ENCODE peak calls at places on chromosomes 12 and 14, in eight cellular contexts. S is astrocyte, X is endothelial cell of umbilical vein, B is sigmoid colon, F is breast epithelium, P is tibial artery, G is left ventricle myocardium inferior, J is colonic mucosa. D is an unnamed sample.

GRCh38 chr12:26271889-26272492 is 76.6 kb downstream of the SSPN start:
- DNase-seq in S (peak; percentile 92), X (peak; percentile 93), B (peak; percentile 89), F (peak; percentile 76), P (peak; percentile 83), G (peak; percentile 82), J (peak; percentile 86), D (peak; percentile 83)

GRCh38 chr14:75470238-75470797 is 42.5 kb downstream of the JDP2 start:
- DNase-seq in S (no peak), X (no peak), B (peak; percentile 64), F (no peak), P (no peak), G (no peak), J (peak; percentile 67), D (no peak)

GRCh38 chr12:112584266-112584722 is 165.5 kb downstream of the PTPN11 start:
- DNase-seq in S (no peak), X (no peak), B (no peak), F (no peak), P (no peak), G (no peak), J (no peak), D (no peak)

GRCh38 chr12:2375871-2376270 is 323.1 kb downstream of the CACNA1C start:
- DNase-seq in S (no peak), X (no peak), B (peak; percentile 54), F (no peak), P (peak; percentile 37), G (no peak), J (no peak), D (no peak)

GRCh38 chr12:95004610-95005009 is 1.1 kb upstream of the NDUFA12 start:
- DNase-seq in S (no peak), X (no peak), B (no peak), F (no peak), P (no peak), G (no peak), J (no peak), D (no peak)

GRCh38 chr14:58061581-58061980 is 90.4 kb downstream of the ARMH4 start:
- DNase-seq in S (no peak), X (no peak), B (no peak), F (no peak), P (no peak), G (no peak), J (no peak), D (no peak)

GRCh38 chr12:40222247-40222646 is 2.5 kb upstream of the LRRK2 start:
- DNase-seq in S (no peak), X (no peak), B (no peak), F (no peak), P (no peak), G (no peak), J (no peak), D (no peak)

GRCh38 chr12:110590806-110591326 is 7.7 kb upstream of the PPTC7 start:
- DNase-seq in S (no peak), X (no peak), B (no peak), F (no peak), P (no peak), G (no peak), J (no peak), D (no peak)

GRCh38 chr12:6554990-6555691 is 701 bp downstream of the IFFO1 start:
- DNase-seq in S (no peak), X (no peak), B (no peak), F (no peak), P (no peak), G (no peak), J (no peak), D (no peak)

GRCh38 chr14:53149656-53150319 is 3.3 kb downstream of the DDHD1 start:
- DNase-seq in S (no peak), X (no peak), B (no peak), F (no peak), P (no peak), G (no peak), J (no peak), D (no peak)

GRCh38 chr12:53299101-53299453 is 418 bp upstream of the MYG1 start:
- DNase-seq in S (peak; percentile 68), X (peak; percentile 72), B (no peak), F (no peak), P (no peak), G (no peak), J (no peak), D (no peak)

GRCh38 chr14:46580941-46581671 is 70.5 kb downstream of the RPL10L start:
- DNase-seq in S (peak; percentile 33), X (peak; percentile 63), B (no peak), F (no peak), P (no peak), G (no peak), J (peak; percentile 20), D (no peak)

GRCh38 chr12:124172646-124173045 is 122.2 kb upstream of the RFLNA start:
- DNase-seq in S (peak; percentile 21), X (no peak), B (no peak), F (no peak), P (no peak), G (no peak), J (no peak), D (no peak)

GRCh38 chr14:99479903-99480855 is 480 bp downstream of the SETD3 start:
- DNase-seq in S (peak; percentile 65), X (peak; percentile 58), B (peak; percentile 88), F (peak; percentile 55), P (peak; percentile 85), G (peak; percentile 67), J (peak; percentile 59), D (peak; percentile 68)

GRCh38 chr14:52080817-52081755 is 12.2 kb upstream of the NID2 start:
- DNase-seq in S (peak; percentile 96), X (peak; percentile 26), B (no peak), F (no peak), P (no peak), G (no peak), J (no peak), D (peak; percentile 74)

GRCh38 chr14:35224615-35225014 is 67.6 kb upstream of the PSMA6 start:
- DNase-seq in S (no peak), X (peak; percentile 27), B (no peak), F (no peak), P (no peak), G (no peak), J (no peak), D (no peak)

GRCh38 chr14:35234007-35234406 is 58.2 kb upstream of the PSMA6 start:
- DNase-seq in S (peak; percentile 29), X (no peak), B (no peak), F (no peak), P (no peak), G (no peak), J (no peak), D (no peak)

GRCh38 chr14:35229084-35229483 is 63.1 kb upstream of the PSMA6 start:
- DNase-seq in S (no peak), X (no peak), B (no peak), F (no peak), P (no peak), G (no peak), J (no peak), D (no peak)

GRCh38 chr14:35231207-35231755 is 60.9 kb upstream of the PSMA6 start:
- DNase-seq in S (no peak), X (no peak), B (no peak), F (no peak), P (no peak), G (no peak), J (no peak), D (no peak)

GRCh38 chr14:35229495-35230089 is 62.6 kb upstream of the PSMA6 start:
- DNase-seq in S (no peak), X (peak; percentile 41), B (no peak), F (no peak), P (no peak), G (no peak), J (no peak), D (no peak)
- TF ChIP-seq CTCF in S (peak; percentile 25), X (peak; percentile 9), B (no peak), F (no peak), P (no peak), G (peak; percentile 51), J (peak; percentile 13), D (no peak)

GRCh38 chr14:67943947-67944346 is 124.4 kb downstream of the RAD51B start:
- DNase-seq in S (peak; percentile 82), X (peak; percentile 85), B (peak; percentile 94), F (peak; percentile 58), P (peak; percentile 79), G (peak; percentile 18), J (peak; percentile 86), D (peak; percentile 66)
- H3K27ac ChIP-seq in S (peak overlapping the region; percentile 23), X (no peak overlapping the region), B (peak overlapping the region; percentile 86), F (peak overlapping the region; percentile 77), P (peak overlapping the region; percentile 80), G (peak overlapping the region; percentile 10), J (no peak overlapping the region), D (no peak overlapping the region)

DNA sequence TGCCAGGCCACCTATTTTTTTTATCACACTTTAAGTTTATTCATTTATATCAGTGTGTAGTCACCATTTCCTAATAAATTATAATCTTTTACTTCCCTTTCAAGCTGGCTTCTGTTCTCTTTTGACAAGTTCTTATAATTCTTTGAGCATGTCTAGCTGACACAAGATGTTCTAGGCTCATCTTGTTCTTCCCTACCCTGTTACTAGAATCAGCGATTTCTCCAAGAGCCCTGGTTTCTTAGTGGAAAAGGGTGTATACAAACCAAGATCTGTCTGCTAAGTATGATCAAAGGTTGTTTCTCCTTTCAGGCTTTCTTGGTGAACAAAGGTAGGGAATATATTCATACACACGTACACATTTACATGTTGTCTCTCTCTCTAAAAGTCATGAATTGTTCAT is 51.0 kb downstream of the FGD4 start:
- DNase-seq in S (no peak), X (no peak), B (no peak), F (no peak), P (no peak), G (no peak), J (no peak), D (no peak)
- H3K4me1 ChIP-seq in S (peaks cover 11% of the 10 kb centered on the region), X (peaks cover 75% of the 10 kb centered on the region), B (no peaks in the 10 kb centered on the region), F (no peaks in the 10 kb centered on the region), P (no peaks in the 10 kb centered on the region), G (peaks cover 66% of the 10 kb centered on the region), J (peaks cover 5% of the 10 kb centered on the region), D (no peaks in the 10 kb centered on the region)

GRCh38 chr12:75489613-75490210 is 9.2 kb downstream of the GLIPR1 start:
- DNase-seq in S (peak; percentile 62), X (peak; percentile 52), B (no peak), F (no peak), P (no peak), G (no peak), J (no peak), D (no peak)

GRCh38 chr12:75491169-75491568 is 10.6 kb downstream of the GLIPR1 start:
- DNase-seq in S (no peak), X (no peak), B (no peak), F (no peak), P (no peak), G (no peak), J (no peak), D (no peak)

GRCh38 chr12:75487310-75487709 is 6.8 kb downstream of the GLIPR1 start:
- DNase-seq in S (no peak), X (no peak), B (no peak), F (no peak), P (no peak), G (no peak), J (no peak), D (no peak)

GRCh38 chr12:75489187-75489586 is 8.6 kb downstream of the GLIPR1 start:
- DNase-seq in S (no peak), X (no peak), B (no peak), F (no peak), P (no peak), G (no peak), J (no peak), D (no peak)

DNA sequence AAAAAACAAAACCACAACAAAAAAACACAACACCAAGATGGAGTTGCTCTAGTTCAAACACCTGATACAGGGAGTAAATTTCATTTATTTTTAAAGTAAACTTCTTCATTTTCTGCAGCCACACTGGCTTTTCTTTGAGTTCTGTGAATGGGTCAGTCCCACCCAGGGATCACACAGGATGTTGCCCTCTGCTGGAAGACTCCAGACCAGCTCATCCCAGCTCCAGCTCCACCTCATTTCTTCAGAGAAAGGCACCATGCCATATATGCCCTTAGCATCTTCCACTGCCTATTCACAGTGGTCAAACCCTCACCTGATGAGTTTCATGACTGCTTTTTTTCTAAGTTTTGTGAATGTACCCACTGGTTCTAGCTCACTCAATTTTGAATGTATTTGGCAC is 8.0 kb downstream of the GLIPR1 start:
- DNase-seq in S (peak; percentile 29), X (no peak), B (no peak), F (no peak), P (no peak), G (no peak), J (peak; percentile 23), D (no peak)
- TF ChIP-seq CTCF in S (peak; percentile 49), X (peak; percentile 30), B (peak; percentile 20), F (no peak), P (peak; percentile 34), G (peak; percentile 47), J (peak; percentile 26), D (no peak)

D was measured in thyroid gland.